ENCODE peak calls at places on chromosomes 5 and 9, in four cellular contexts. O is kidney epithelial cell, H is fibroblast of lung, W is choroid plexus epithelial cell. T is an unnamed sample.

GRCh38 chr9:20315672-20316071 is 306.6 kb downstream of the MLLT3 start:
- DNase-seq in O (no peak), H (peak), W (peak), T (no peak)

GRCh38 chr5:120740989-120741388 is 276.9 kb downstream of the PRR16 start:
- DNase-seq in O (no peak), W (no peak), H (no peak), T (no peak)

GRCh38 chr5:61680247-61680646 is 348.2 kb downstream of the ZSWIM6 start:
- DNase-seq in H (no peak), W (no peak), O (no peak), T (no peak)

GRCh38 chr5:114305402-114306207 is 56.3 kb upstream of the KCNN2 start:
- DNase-seq in O (no peak), W (peak), H (peak), T (no peak)

GRCh38 chr5:158676642-158677489 is 422.9 kb downstream of the EBF1 start:
- DNase-seq in O (no peak), H (no peak), W (no peak), T (no peak)

GRCh38 chr5:169777112-169777511 is 140.0 kb downstream of the DOCK2 start:
- DNase-seq in O (no peak), W (no peak), H (no peak), T (no peak)

GRCh38 chr5:159511570-159511969 is 181.3 kb upstream of the IL12B start:
- DNase-seq in H (no peak), O (no peak), W (no peak), T (no peak)

GRCh38 chr9:92740015-92740408 is 24.6 kb downstream of the BICD2 start:
- DNase-seq in H (peak), O (no peak), W (peak), T (no peak)

GRCh38 chr5:139103762-139104161 is 94.4 kb downstream of the SIL1 start:
- DNase-seq in O (no peak), W (no peak), H (no peak), T (no peak)

GRCh38 chr9:137612741-137613142 is 6.1 kb upstream of the EHMT1 start:
- DNase-seq in H (no peak), W (no peak), O (no peak), T (no peak)

GRCh38 chr9:136245194-136246150 is at the start of gene QSOX2:
- DNase-seq in W (peak), H (peak), O (no peak), T (no peak)

GRCh38 chr5:123875444-123876264 is 363.7 kb downstream of the CSNK1G3 start:
- DNase-seq in H (no peak), W (no peak), O (no peak), T (no peak)

DNA sequence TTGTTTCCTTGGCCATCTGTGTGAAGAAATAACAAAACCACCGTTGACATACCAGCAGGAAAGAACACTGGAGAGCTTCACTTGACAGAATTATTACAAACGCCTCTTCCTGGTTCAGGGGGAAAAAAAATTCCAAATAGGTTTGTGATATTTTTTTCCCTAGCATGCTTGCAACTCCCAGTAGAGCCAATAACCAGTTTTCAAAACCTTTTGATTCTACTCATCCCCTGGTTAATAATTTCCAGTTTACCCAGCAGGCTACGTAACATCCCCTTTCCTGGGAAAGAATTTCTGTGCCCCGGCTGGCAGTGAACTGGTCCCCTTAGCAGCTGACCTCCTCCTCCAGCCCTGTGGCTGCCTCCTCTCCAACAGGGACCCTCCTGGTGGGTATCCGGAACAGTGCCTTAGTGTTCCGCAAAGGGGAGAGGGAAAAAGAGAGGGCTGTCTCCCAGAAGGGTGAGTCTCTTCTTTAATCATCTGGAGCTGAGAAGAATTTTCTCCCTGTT is 72.8 kb upstream of the BOD1 start:
- DNase-seq in H (no peak), W (peak), O (peak), T (peak)
- H3K4me3 ChIP-seq in H (no peak), W (no peak), O (peak), T (peak)

GRCh38 chr9:73158723-73159122 is 7.1 kb downstream of the ANXA1 start:
- DNase-seq in W (no peak), O (no peak), H (no peak), T (no peak)

GRCh38 chr9:73167614-73168013 is 15.9 kb downstream of the ANXA1 start:
- DNase-seq in O (no peak), W (no peak), H (no peak), T (no peak)

GRCh38 chr9:73165911-73166310 is 14.2 kb downstream of the ANXA1 start:
- DNase-seq in O (no peak), W (no peak), H (no peak), T (no peak)

GRCh38 chr9:73166453-73166852 is 14.8 kb downstream of the ANXA1 start:
- DNase-seq in O (no peak), H (no peak), W (no peak), T (no peak)

GRCh38 chr9:73162987-73163763 is 11.5 kb downstream of the ANXA1 start:
- DNase-seq in O (no peak), W (no peak), H (no peak), T (no peak)
- TF ChIP-seq CTCF in O (no peak), W (peak), H (no peak), T (no peak)

DNA sequence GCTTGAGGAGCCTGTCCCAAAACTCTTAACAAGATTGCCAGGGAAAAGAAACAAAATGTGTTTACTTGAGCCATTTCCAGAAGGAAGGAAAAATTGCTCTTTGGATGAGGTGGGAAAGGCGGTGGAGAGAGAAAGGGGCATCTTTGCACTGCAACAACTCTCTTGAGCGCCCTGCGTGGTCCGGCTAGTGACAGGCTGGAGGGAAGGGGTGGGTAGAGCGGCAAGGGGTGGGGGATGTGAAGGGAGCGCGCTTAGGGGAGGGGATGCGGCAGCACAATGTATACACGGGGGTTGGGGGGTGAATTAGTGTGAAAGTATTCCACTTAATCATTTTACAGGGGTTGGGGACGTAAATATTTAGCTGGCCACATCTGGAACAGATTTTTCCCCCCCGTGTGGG is 1.3 kb downstream of the FGF10 start:
- DNase-seq in H (no peak), O (no peak), W (no peak), T (no peak)
- H3K4me3 ChIP-seq in H (peak), O (no peak), W (no peak), T (no peak)

GRCh38 chr5:145908206-145908945 is 28.0 kb upstream of the SH3RF2 start:
- DNase-seq in W (peak), O (no peak), H (no peak), T (no peak)
- TF ChIP-seq CTCF in W (peak), O (peak), H (no peak), T (peak)

GRCh38 chr9:133636902-133637301 is 739 bp downstream of the DBH start:
- DNase-seq in W (no peak), O (no peak), H (no peak), T (no peak)
- H3K4me3 ChIP-seq in W (no peak), O (no peak), H (no peak), T (no peak)

GRCh38 chr5:41186143-41186542 is 27.2 kb downstream of the C6 start:
- DNase-seq in W (no peak), H (peak), O (no peak), T (no peak)
- TF ChIP-seq CTCF in W (no peak), H (no peak), O (no peak), T (no peak)

T was measured in epithelial cell of proximal tubule.